ENCODE peak calls at places on chromosomes 11 and 22, in nine cellular contexts. P is fibroblast of the conjunctiva; T is nucleus accumbens; V is activated CD8-positive, alpha-beta memory T cell treated with anti-CD3 and anti-CD28 coated beads, Interleukin-2, amount 50 U/mL, for 48 hours; H is GM04504; W is stimulated activated CD4-positive, alpha-beta T cell treated with anti-CD3 and anti-CD28 coated beads, Interleukin-1b, Interleukin-23, amount 100 ng/mL, for 24 hours; M is central memory CD4-positive, alpha-beta T cell; D is astrocyte of the hippocampus; Z is HT1080. Y is an unnamed sample.

GRCh38 chr11:111814567-111814966 is 48.4 kb upstream of the PPP2R1B start:
- DNase-seq in P (peak), T (no peak), V (no peak), H (peak), W (no peak), M (no peak), D (no peak), Z (no peak), Y (no peak)

GRCh38 chr11:44248109-44248508 is 61.8 kb downstream of the ALX4 start:
- DNase-seq in P (no peak), T (no peak), V (no peak), H (no peak), W (no peak), M (no peak), D (peak), Z (no peak), Y (no peak)

GRCh38 chr11:83054001-83054400 is 17.7 kb downstream of the RAB30 start:
- DNase-seq in P (no peak), T (no peak), V (no peak), H (no peak), W (no peak), M (no peak), D (no peak), Z (no peak), Y (no peak)

GRCh38 chr11:86068138-86068861 is 584 bp downstream of the PICALM start:
- DNase-seq in P (no peak), T (peak), V (peak), H (no peak), W (no peak), M (peak), D (peak), Z (peak), Y (peak)

GRCh38 chr11:86185346-86185745 is 59.2 kb upstream of the EED start:
- DNase-seq in P (no peak), T (no peak), V (no peak), H (no peak), W (no peak), M (no peak), D (no peak), Z (no peak), Y (no peak)

GRCh38 chr22:46607483-46608114 is 12.6 kb upstream of the GRAMD4 start:
- DNase-seq in P (no peak), T (no peak), V (no peak), H (no peak), W (no peak), M (no peak), D (no peak), Z (no peak), Y (no peak)

GRCh38 chr22:30435674-30436126 is 10.1 kb downstream of the MTFP1 start:
- DNase-seq in P (no peak), T (no peak), V (peak), H (no peak), W (peak), M (peak), D (no peak), Z (no peak), Y (no peak)

GRCh38 chr22:45009881-45010531 is at the start of gene PHF21B:
- DNase-seq in P (no peak), T (peak), V (peak), H (no peak), W (peak), M (no peak), D (peak), Z (peak), Y (no peak)

GRCh38 chr11:76445122-76446084 is 585 bp downstream of the EMSY start:
- DNase-seq in P (peak), T (peak), V (peak), H (peak), W (peak), M (peak), D (peak), Z (peak), Y (peak)

GRCh38 chr11:33248416-33248957 is 8.7 kb upstream of the HIPK3 start:
- DNase-seq in P (no peak), T (no peak), V (no peak), H (peak), W (no peak), M (no peak), D (peak), Z (no peak), Y (no peak)

GRCh38 chr11:74141908-74142307 is 28.9 kb downstream of the C2CD3 start:
- DNase-seq in P (no peak), T (no peak), V (no peak), H (no peak), W (no peak), M (no peak), D (no peak), Z (no peak), Y (no peak)

GRCh38 chr11:1553808-1554594 is 18.1 kb downstream of the DUSP8 start:
- DNase-seq in P (no peak), T (no peak), V (no peak), H (no peak), W (no peak), M (no peak), D (no peak), Z (no peak), Y (no peak)

GRCh38 chr11:62444271-62444833 is 25.5 kb downstream of the SCGB1A1 start:
- DNase-seq in P (peak), T (peak), V (peak), H (no peak), W (no peak), M (no peak), D (peak), Z (no peak), Y (no peak)

GRCh38 chr11:1691027-1691877 is 5.7 kb upstream of the KRTAP5-6 start:
- DNase-seq in P (no peak), T (no peak), V (no peak), H (no peak), W (no peak), M (no peak), D (no peak), Z (no peak), Y (no peak)

GRCh38 chr11:71206186-71206585 is 46.2 kb downstream of the SHANK2 start:
- DNase-seq in P (no peak), T (no peak), V (no peak), H (no peak), W (no peak), M (no peak), D (peak), Z (no peak), Y (no peak)

GRCh38 chr22:20647586-20648305 is 126.2 kb upstream of the SERPIND1 start:
- DNase-seq in P (no peak), T (no peak), V (no peak), H (no peak), W (no peak), M (no peak), D (no peak), Z (no peak), Y (peak)

GRCh38 chr22:47064416-47064815 is 302.0 kb downstream of the TBC1D22A start:
- DNase-seq in P (no peak), T (no peak), V (peak), H (no peak), W (no peak), M (no peak), D (no peak), Z (no peak), Y (no peak)

GRCh38 chr11:117099681-117100080 is 1.5 kb upstream of the SIK3 start:
- DNase-seq in P (no peak), T (no peak), V (no peak), H (no peak), W (no peak), M (no peak), D (no peak), Z (no peak), Y (no peak)

GRCh38 chr11:14384338-14384737 is 25.4 kb upstream of the RRAS2 start:
- DNase-seq in P (peak), T (no peak), V (no peak), H (peak), W (no peak), M (no peak), D (no peak), Z (no peak), Y (no peak)

Y was measured in H1.